ENCODE peak calls at places on chromosomes 13 and 19, in five cellular contexts. V, W, F, R and Z are unnamed samples.

GRCh38 chr13:29573190-29573589 is 22.3 kb downstream of the SLC7A1 start:
- DNase-seq in V (no peak), W (no peak), F (peak), R (no peak), Z (peak)

GRCh38 chr13:75687145-75687763 is 51.1 kb downstream of the LMO7 start:
- DNase-seq in W (no peak), R (no peak), F (no peak), V (no peak), Z (no peak)

GRCh38 chr13:33583398-33583797 is 234.6 kb upstream of the RFC3 start:
- DNase-seq in R (no peak), V (no peak), F (no peak), W (no peak), Z (no peak)

GRCh38 chr19:7337380-7338194 is 11.2 kb upstream of the ARHGEF18 start:
- DNase-seq in W (no peak), R (no peak), F (peak), V (no peak), Z (no peak)

GRCh38 chr13:106318941-106319411 is 216.5 kb downstream of the EFNB2 start:
- DNase-seq in F (no peak), R (no peak), W (no peak), V (peak), Z (no peak)

GRCh38 chr19:51250786-51251452 is at the start of gene SIGLECL1:
- DNase-seq in R (no peak), V (no peak), W (no peak), F (no peak), Z (no peak)

GRCh38 chr19:12202250-12202649 is 39.4 kb downstream of the ZNF136 start:
- DNase-seq in R (peak), V (no peak), W (peak), F (peak), Z (no peak)

GRCh38 chr13:80359459-80360297 is 18.8 kb upstream of the SPRY2 start:
- DNase-seq in R (no peak), V (no peak), W (no peak), F (no peak), Z (no peak)

GRCh38 chr13:85693889-85694511 is 105.2 kb downstream of the SLITRK6 start:
- DNase-seq in F (no peak), W (no peak), R (no peak), V (no peak), Z (no peak)

GRCh38 chr19:2192862-2193261 is 29.1 kb downstream of the DOT1L start:
- DNase-seq in V (no peak), F (no peak), W (no peak), R (no peak), Z (no peak)

GRCh38 chr19:2212861-2213711 is 23.0 kb downstream of the PLEKHJ1 start:
- DNase-seq in R (no peak), V (no peak), W (no peak), F (no peak), Z (no peak)

GRCh38 chr19:35843676-35844481 is 8.4 kb downstream of the NPHS1 start:
- DNase-seq in W (no peak), F (no peak), R (no peak), V (no peak), Z (no peak)

GRCh38 chr13:109883181-109884180 is 97.1 kb upstream of the IRS2 start:
- DNase-seq in V (no peak), W (no peak), F (no peak), R (no peak), Z (no peak)

GRCh38 chr19:56117376-56117884 is 3.7 kb downstream of the ZNF787 start:
- DNase-seq in R (no peak), V (no peak), W (no peak), F (no peak), Z (no peak)

GRCh38 chr13:59230484-59231264 is 933.1 kb downstream of the DIAPH3 start:
- DNase-seq in F (no peak), R (no peak), W (no peak), V (no peak), Z (no peak)

GRCh38 chr13:113559901-113560644 is 24.5 kb upstream of the TFDP1 start:
- DNase-seq in R (no peak), V (no peak), F (no peak), W (no peak), Z (no peak)

GRCh38 chr19:41920878-41921277 is 7.4 kb downstream of the ERFL start:
- DNase-seq in V (no peak), F (peak), R (no peak), W (no peak), Z (no peak)

GRCh38 chr19:29630661-29631060 is 24.6 kb downstream of the POP4 start:
- DNase-seq in W (no peak), R (no peak), F (no peak), V (no peak), Z (no peak)

GRCh38 chr13:56932104-56932503 is 208.6 kb upstream of the PRR20A start:
- DNase-seq in R (no peak), F (no peak), W (no peak), V (no peak), Z (no peak)

GRCh38 chr19:41411682-41412265 is 14.2 kb downstream of the BCKDHA start:
- DNase-seq in R (no peak), F (no peak), V (no peak), W (no peak), Z (no peak)

GRCh38 chr19:41321600-41322270 is 11.8 kb downstream of the CCDC97 start:
- DNase-seq in W (no peak), R (no peak), F (no peak), V (no peak), Z (no peak)

GRCh38 chr19:5826531-5827341 is 12.8 kb downstream of the FUT6 start:
- DNase-seq in F (peak), W (no peak), R (no peak), V (no peak), Z (no peak)

GRCh38 chr13:41915096-41915495 is 45.8 kb downstream of the VWA8 start:
- DNase-seq in R (no peak), F (no peak), W (no peak), V (no peak), Z (no peak)

GRCh38 chr19:16949496-16950023 is 60.8 kb downstream of the F2RL3 start:
- DNase-seq in V (no peak), R (no peak), F (no peak), W (no peak), Z (no peak)

GRCh38 chr19:1512671-1513491 is at the start of gene ADAMTSL5:
- DNase-seq in F (peak), R (peak), V (no peak), W (peak), Z (peak)

GRCh38 chr13:30170569-30170968 is 136.8 kb downstream of the KATNAL1 start:
- DNase-seq in V (no peak), R (no peak), F (no peak), W (no peak), Z (no peak)

GRCh38 chr19:7831452-7831851 is 1.4 kb downstream of the EVI5L start:
- DNase-seq in V (no peak), F (no peak), W (no peak), R (no peak), Z (no peak)

GRCh38 chr19:30132312-30133075 is 190.5 kb downstream of the URI1 start:
- DNase-seq in W (no peak), R (no peak), F (no peak), V (no peak), Z (no peak)

GRCh38 chr19:42634409-42635232 is 39.9 kb upstream of the CEACAM8 start:
- DNase-seq in V (no peak), W (no peak), R (peak), F (peak), Z (peak)

GRCh38 chr19:40453151-40453735 is 9.1 kb upstream of the SERTAD3 start:
- DNase-seq in W (no peak), V (no peak), R (no peak), F (no peak), Z (no peak)

GRCh38 chr13:113069861-113070805 is 35.5 kb upstream of the F7 start:
- DNase-seq in V (no peak), F (no peak), R (no peak), W (no peak), Z (no peak)

GRCh38 chr13:78121459-78122348 is 203.1 kb upstream of the EDNRB start:
- DNase-seq in V (peak), W (peak), R (peak), F (peak), Z (no peak)